ENCODE peak calls at places on chromosomes 16 and 17, in ten cellular contexts. J is HuH-7.5; G is NB4; Z is mesenteric fat pad; R is colonic mucosa; X is CD4-positive, CD25-positive, alpha-beta regulatory T cell; F is GM19239; E is NCI-H1105; M is stimulated activated CD8-positive, alpha-beta memory T cell treated with anti-CD3 and anti-CD28 coated beads, Interleukin-7, amount 100 ng/mL, for 1 hour; W is NCI-H2081 treated with DMSO at 0.1 percent for 48 hours. T is an unnamed sample.

GRCh38 chr17:29625037-29625750 is 2.5 kb upstream of the CORO6 start:
- DNase-seq in Z (no peak), G (no peak), W (no peak), M (no peak), F (no peak), X (no peak), E (no peak), J (no peak), R (no peak), T (no peak)

GRCh38 chr17:49022391-49022941 is 25.3 kb downstream of the IGF2BP1 start:
- DNase-seq in W (no peak), F (no peak), M (no peak), G (no peak), E (no peak), J (no peak), X (no peak), R (no peak), Z (no peak), T (no peak)

GRCh38 chr16:20938426-20938825 is 37.9 kb downstream of the LYRM1 start:
- DNase-seq in G (no peak), R (no peak), W (no peak), F (no peak), E (no peak), J (no peak), Z (no peak), M (no peak), X (no peak), T (no peak)

GRCh38 chr17:1455748-1456599 is at the start of gene CRK:
- DNase-seq in M (peak), Z (peak), J (peak), W (peak), G (peak), R (peak), F (peak), E (peak), X (peak), T (peak)

GRCh38 chr17:80025140-80025539 is 10.5 kb downstream of the TBC1D16 start:
- DNase-seq in Z (no peak), M (no peak), X (no peak), E (no peak), R (no peak), F (no peak), J (no peak), G (no peak), W (no peak), T (no peak)

GRCh38 chr17:68812876-68813584 is 142.2 kb downstream of the ABCA8 start:
- DNase-seq in M (no peak), G (no peak), F (no peak), Z (no peak), J (no peak), E (no peak), W (no peak), X (no peak), R (no peak), T (no peak)

GRCh38 chr16:31114468-31114867 is 3.0 kb upstream of the KAT8 start:
- DNase-seq in J (no peak), W (no peak), Z (no peak), G (no peak), M (no peak), X (no peak), R (no peak), E (no peak), F (no peak), T (no peak)

GRCh38 chr17:67829331-67829730 is 4.0 kb downstream of the BPTF start:
- DNase-seq in R (no peak), M (no peak), Z (no peak), G (no peak), W (no peak), F (peak), X (peak), J (no peak), E (no peak), T (no peak)

GRCh38 chr17:52885882-52886281 is 727.4 kb upstream of the CA10 start:
- DNase-seq in E (no peak), Z (no peak), M (no peak), G (no peak), F (no peak), X (no peak), J (no peak), R (no peak), W (no peak), T (no peak)

GRCh38 chr16:75477680-75478473 is 13.4 kb upstream of the TMEM170A start:
- DNase-seq in F (no peak), R (no peak), W (no peak), G (peak), M (no peak), J (no peak), Z (no peak), X (no peak), E (peak), T (peak)

GRCh38 chr17:42179911-42180410 is 981 bp downstream of the KCNH4 start:
- DNase-seq in R (peak), X (no peak), W (no peak), F (no peak), E (peak), J (peak), G (peak), M (no peak), Z (no peak), T (no peak)

GRCh38 chr16:85457366-85457765 is 155.8 kb upstream of the GSE1 start:
- DNase-seq in W (no peak), X (no peak), G (no peak), Z (no peak), R (no peak), F (no peak), M (no peak), J (no peak), E (no peak), T (no peak)

GRCh38 chr16:65176603-65177002 is 54.7 kb upstream of the CDH11 start:
- DNase-seq in W (no peak), R (peak), G (no peak), X (no peak), J (no peak), Z (no peak), M (no peak), F (no peak), E (no peak), T (no peak)

GRCh38 chr17:76573096-76573495 is 12.6 kb downstream of the ST6GALNAC2 start:
- DNase-seq in E (no peak), Z (no peak), J (no peak), M (no peak), F (no peak), R (no peak), W (no peak), X (no peak), G (no peak), T (no peak)

GRCh38 chr16:49024896-49025295 is 256.7 kb downstream of the CBLN1 start:
- DNase-seq in G (no peak), E (no peak), X (no peak), Z (no peak), R (no peak), J (no peak), M (no peak), F (no peak), W (no peak), T (no peak)

GRCh38 chr16:57297856-57298255 is 13.4 kb upstream of the PLLP start:
- DNase-seq in W (no peak), Z (no peak), X (peak), E (no peak), R (no peak), M (peak), F (no peak), G (peak), J (no peak), T (no peak)

GRCh38 chr16:84358601-84359295 is 9.6 kb upstream of the ATP2C2 start:
- DNase-seq in M (no peak), X (no peak), F (no peak), E (no peak), R (peak), Z (no peak), G (no peak), J (no peak), W (no peak), T (no peak)

GRCh38 chr17:28745052-28745776 is 1.4 kb downstream of the TRAF4 start:
- DNase-seq in X (peak), W (no peak), Z (no peak), E (peak), G (peak), J (peak), R (peak), F (no peak), M (no peak), T (no peak)

T was measured in cerebellar nuclear complex.